ENCODE peak calls at places on chromosome 2, in ten cellular contexts. Y is prostate gland, B is H54, E is transverse colon, Z is esophagus squamous epithelium, X is spleen, L is breast epithelium, H is erythroblast, N is sigmoid colon, U is uterus. K is an unnamed sample.

GRCh38 chr2:143452817-143453462 is 323.7 kb downstream of the ARHGAP15 start:
- DNase-seq in Y (no peak), B (no peak), E (no peak), Z (no peak), X (no peak), L (no peak), H (no peak), N (no peak), U (no peak), K (no peak)

GRCh38 chr2:64929329-64929728 is 59.9 kb upstream of the SLC1A4 start:
- DNase-seq in Y (no peak), B (no peak), E (no peak), Z (no peak), X (no peak), L (no peak), H (no peak), N (no peak), U (no peak), K (no peak)

GRCh38 chr2:122167561-122167960 is 412.1 kb downstream of the TSN start:
- DNase-seq in Y (no peak), B (no peak), E (no peak), Z (no peak), X (no peak), L (no peak), H (no peak), N (no peak), U (no peak), K (no peak)

GRCh38 chr2:227822416-227823003 is 8.9 kb downstream of the CCL20 start:
- DNase-seq in Y (no peak), B (no peak), E (no peak), Z (no peak), X (no peak), L (no peak), H (no peak), N (no peak), U (no peak), K (no peak)

GRCh38 chr2:197946562-197946961 is 142.2 kb downstream of the PLCL1 start:
- DNase-seq in Y (no peak), B (no peak), E (no peak), Z (no peak), X (no peak), L (no peak), H (no peak), N (no peak), U (peak), K (no peak)

GRCh38 chr2:172109670-172110421 is 7.1 kb upstream of the DLX2 start:
- DNase-seq in Y (no peak), B (no peak), E (no peak), Z (no peak), X (peak), L (no peak), H (no peak), N (no peak), U (no peak), K (no peak)

GRCh38 chr2:45812039-45812500 is 160.6 kb downstream of the PRKCE start:
- DNase-seq in Y (no peak), B (peak), E (no peak), Z (no peak), X (no peak), L (no peak), H (no peak), N (no peak), U (no peak), K (peak)

GRCh38 chr2:170771049-170771937 is 1.1 kb downstream of the ERICH2 start:
- DNase-seq in Y (no peak), B (peak), E (peak), Z (no peak), X (peak), L (no peak), H (peak), N (no peak), U (no peak), K (no peak)

GRCh38 chr2:33022989-33023731 is 76.4 kb downstream of the LTBP1 start:
- DNase-seq in Y (no peak), B (peak), E (no peak), Z (no peak), X (no peak), L (no peak), H (peak), N (no peak), U (no peak), K (no peak)

GRCh38 chr2:10220045-10220444 is 82.7 kb upstream of the HPCAL1 start:
- DNase-seq in Y (no peak), B (no peak), E (no peak), Z (no peak), X (peak), L (no peak), H (no peak), N (no peak), U (no peak), K (no peak)

GRCh38 chr2:201856561-201856960 is 50.2 kb downstream of the CDK15 start:
- DNase-seq in Y (no peak), B (no peak), E (no peak), Z (no peak), X (no peak), L (no peak), H (no peak), N (no peak), U (no peak), K (no peak)

GRCh38 chr2:187552959-187553681 is 1.1 kb downstream of the TFPI start:
- DNase-seq in Y (no peak), B (no peak), E (no peak), Z (no peak), X (no peak), L (no peak), H (peak), N (no peak), U (no peak), K (no peak)

GRCh38 chr2:162885281-162886070 is 46.9 kb upstream of the KCNH7 start:
- DNase-seq in Y (no peak), B (no peak), E (no peak), Z (no peak), X (no peak), L (no peak), H (peak), N (no peak), U (no peak), K (no peak)

GRCh38 chr2:107738268-107738667 is 88.4 kb upstream of the RGPD4 start:
- DNase-seq in Y (no peak), B (no peak), E (no peak), Z (no peak), X (no peak), L (no peak), H (no peak), N (no peak), U (no peak), K (no peak)

GRCh38 chr2:161983896-161984295 is 90.1 kb downstream of the DPP4 start:
- DNase-seq in Y (no peak), B (no peak), E (no peak), Z (no peak), X (no peak), L (no peak), H (no peak), N (no peak), U (no peak), K (no peak)

GRCh38 chr2:148664229-148664628 is 19.7 kb downstream of the EPC2 start:
- DNase-seq in Y (no peak), B (no peak), E (no peak), Z (no peak), X (no peak), L (no peak), H (no peak), N (no peak), U (no peak), K (no peak)

GRCh38 chr2:240139666-240140393 is 628 bp downstream of the OTOS start:
- DNase-seq in Y (no peak), B (no peak), E (no peak), Z (no peak), X (peak), L (peak), H (no peak), N (no peak), U (no peak), K (peak)

GRCh38 chr2:119929537-119929936 is 83.3 kb upstream of the EPB41L5 start:
- DNase-seq in Y (no peak), B (no peak), E (no peak), Z (no peak), X (no peak), L (no peak), H (no peak), N (no peak), U (no peak), K (no peak)

GRCh38 chr2:8796878-8797550 is 40.4 kb downstream of the KIDINS220 start:
- DNase-seq in Y (no peak), B (no peak), E (no peak), Z (no peak), X (no peak), L (no peak), H (no peak), N (no peak), U (no peak), K (no peak)

GRCh38 chr2:141379965-141380624 is 750.7 kb downstream of the LRP1B start:
- DNase-seq in Y (no peak), B (no peak), E (no peak), Z (no peak), X (no peak), L (no peak), H (no peak), N (no peak), U (no peak), K (no peak)

GRCh38 chr2:156322103-156322671 is 10.3 kb downstream of the NR4A2 start:
- DNase-seq in Y (no peak), B (no peak), E (no peak), Z (no peak), X (no peak), L (no peak), H (peak), N (no peak), U (no peak), K (no peak)

GRCh38 chr2:106358081-106358480 is 110.1 kb downstream of the RGPD3 start:
- DNase-seq in Y (no peak), B (no peak), E (no peak), Z (no peak), X (no peak), L (no peak), H (no peak), N (no peak), U (no peak), K (no peak)

GRCh38 chr2:76930076-76930734 is 592.0 kb downstream of the LRRTM4 start:
- DNase-seq in Y (no peak), B (no peak), E (no peak), Z (no peak), X (no peak), L (no peak), H (no peak), N (no peak), U (no peak), K (no peak)

GRCh38 chr2:180910831-180911665 is 69.4 kb upstream of the UBE2E3 start:
- DNase-seq in Y (no peak), B (peak), E (no peak), Z (no peak), X (peak), L (no peak), H (no peak), N (no peak), U (no peak), K (no peak)

GRCh38 chr2:37858197-37858711 is 66.8 kb upstream of the RMDN2 start:
- DNase-seq in Y (no peak), B (peak), E (peak), Z (no peak), X (no peak), L (no peak), H (no peak), N (peak), U (peak), K (no peak)

GRCh38 chr2:72745679-72746368 is 80.0 kb downstream of the EXOC6B start:
- DNase-seq in Y (peak), B (no peak), E (no peak), Z (no peak), X (no peak), L (no peak), H (peak), N (no peak), U (no peak), K (no peak)

GRCh38 chr2:227816507-227817274 is 3.0 kb downstream of the CCL20 start:
- DNase-seq in Y (no peak), B (no peak), E (no peak), Z (no peak), X (no peak), L (no peak), H (no peak), N (no peak), U (no peak), K (no peak)

GRCh38 chr2:165837122-165837521 is 43.1 kb upstream of the GALNT3 start:
- DNase-seq in Y (no peak), B (peak), E (no peak), Z (no peak), X (no peak), L (no peak), H (no peak), N (no peak), U (no peak), K (no peak)

GRCh38 chr2:217785544-217786045 is 217.2 kb downstream of the TNS1 start:
- DNase-seq in Y (peak), B (peak), E (peak), Z (no peak), X (peak), L (peak), H (peak), N (peak), U (peak), K (peak)
- TF ChIP-seq POLR2A in Y (no peak), B (no peak), E (no peak), Z (no peak), X (no peak), L (no peak), H (no peak), N (no peak), U (no peak), K (no peak)

DNA sequence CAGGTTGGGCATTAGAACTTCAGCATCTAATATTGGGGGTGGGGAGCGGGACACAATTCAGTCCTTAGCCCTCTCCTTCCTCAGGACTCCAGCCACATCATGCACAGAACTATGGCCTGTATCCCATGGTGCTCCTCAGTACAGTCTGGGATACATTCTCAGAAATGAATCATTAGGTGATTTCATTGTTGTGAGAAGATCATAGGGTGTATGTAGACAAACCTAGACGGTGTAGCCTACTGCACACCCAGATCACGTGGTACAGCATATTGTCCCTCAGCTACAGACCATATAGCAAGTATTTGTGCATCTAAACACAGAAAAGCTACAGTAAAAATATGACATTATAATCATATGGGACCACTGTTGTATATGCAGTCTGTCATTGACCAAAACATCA is 23.2 kb upstream of the IMP4 start:
- DNase-seq in Y (no peak), B (no peak), E (no peak), Z (no peak), X (no peak), L (no peak), H (no peak), N (no peak), U (no peak), K (no peak)
- TF ChIP-seq POLR2A in Y (no peak), B (no peak), E (no peak), Z (no peak), X (no peak), L (no peak), H (no peak), N (no peak), U (no peak), K (no peak)

DNA sequence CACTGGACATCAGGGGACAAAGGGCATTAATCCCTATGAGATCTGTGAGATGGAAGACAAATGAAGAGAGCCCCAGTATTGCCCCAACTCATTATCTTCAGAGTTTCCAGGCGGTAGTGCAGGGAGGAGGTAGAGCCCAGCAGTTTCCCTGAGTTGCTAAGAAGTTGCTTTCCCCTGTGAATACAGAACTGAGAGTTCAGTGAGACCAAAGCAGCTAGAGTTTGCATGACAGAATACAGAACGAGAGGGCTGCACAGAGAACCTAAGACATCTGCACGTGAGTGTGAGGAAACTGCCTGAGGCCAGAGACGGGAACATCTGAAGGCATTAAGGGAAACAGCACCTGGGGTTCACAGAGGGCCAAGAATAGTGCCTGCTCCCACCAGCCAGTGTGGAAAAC is 18.1 kb upstream of the PGAP1 start:
- DNase-seq in Y (no peak), B (no peak), E (no peak), Z (no peak), X (no peak), L (no peak), H (no peak), N (no peak), U (no peak), K (no peak)
- TF ChIP-seq POLR2A in Y (no peak), B (no peak), E (no peak), Z (no peak), X (no peak), L (no peak), H (no peak), N (no peak), U (no peak), K (no peak)

DNA sequence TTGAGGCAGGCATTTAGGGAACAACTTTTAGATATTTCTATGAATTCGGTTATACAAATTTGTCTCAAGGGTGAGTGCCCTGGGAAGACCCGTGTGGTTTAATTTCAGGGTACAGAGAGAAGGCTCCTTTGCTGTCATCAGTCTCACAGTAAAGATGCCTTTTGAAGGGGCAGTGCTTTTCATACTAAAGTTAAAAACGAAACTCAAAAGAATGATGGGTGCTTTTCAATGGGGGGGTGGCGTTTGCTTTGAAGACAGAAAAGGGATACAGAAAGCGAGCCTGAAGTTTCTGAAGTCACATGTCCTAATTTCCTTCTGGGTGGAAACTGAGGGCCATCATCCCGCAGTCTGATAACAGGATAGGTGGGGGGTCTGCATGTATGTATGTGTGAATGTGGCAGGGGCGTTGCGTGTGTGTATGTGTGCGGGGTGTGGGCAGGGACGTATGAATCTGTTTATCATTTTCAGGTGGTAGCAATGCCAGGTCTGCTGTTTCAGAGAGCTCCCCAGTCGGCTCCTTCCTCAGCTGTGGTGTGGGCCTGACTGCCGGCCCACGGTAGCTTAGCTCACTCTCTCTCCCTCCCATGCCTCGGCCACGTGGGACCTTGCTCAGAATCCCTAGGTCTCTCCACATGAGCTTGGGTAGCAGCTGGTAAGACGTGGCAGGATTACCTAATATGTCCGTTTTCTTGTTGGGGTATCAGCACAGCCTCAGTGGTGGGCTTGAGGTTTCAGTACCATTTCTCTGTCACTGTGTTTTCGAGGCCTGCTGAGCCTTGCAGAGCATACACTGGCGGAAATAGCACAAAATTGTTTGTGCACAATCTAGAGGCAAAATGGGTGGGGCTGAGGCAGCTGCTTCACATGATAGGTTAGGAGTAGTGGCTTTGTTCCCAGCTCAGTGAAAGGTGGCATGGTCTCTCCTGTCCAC is 32.7 kb downstream of the ARHGAP25 start:
- DNase-seq in Y (no peak), B (no peak), E (peak), Z (no peak), X (peak), L (no peak), H (peak), N (no peak), U (no peak), K (no peak)
- TF ChIP-seq POLR2A in Y (no peak), B (no peak), E (peak), Z (no peak), X (no peak), L (no peak), H (no peak), N (no peak), U (no peak), K (no peak)

GRCh38 chr2:130389783-130390182 is 33.9 kb downstream of the PTPN18 start:
- DNase-seq in Y (no peak), B (no peak), E (no peak), Z (no peak), X (no peak), L (no peak), H (no peak), N (peak), U (no peak), K (no peak)

GRCh38 chr2:130391872-130392670 is 36.2 kb downstream of the PTPN18 start:
- DNase-seq in Y (no peak), B (no peak), E (no peak), Z (no peak), X (peak), L (no peak), H (no peak), N (peak), U (no peak), K (no peak)

GRCh38 chr2:130389363-130389762 is 33.5 kb downstream of the PTPN18 start:
- DNase-seq in Y (no peak), B (no peak), E (no peak), Z (no peak), X (no peak), L (no peak), H (no peak), N (peak), U (no peak), K (no peak)

GRCh38 chr2:130390460-130391057 is 34.7 kb downstream of the PTPN18 start:
- DNase-seq in Y (peak), B (no peak), E (peak), Z (no peak), X (peak), L (no peak), H (no peak), N (peak), U (no peak), K (peak)

DNA sequence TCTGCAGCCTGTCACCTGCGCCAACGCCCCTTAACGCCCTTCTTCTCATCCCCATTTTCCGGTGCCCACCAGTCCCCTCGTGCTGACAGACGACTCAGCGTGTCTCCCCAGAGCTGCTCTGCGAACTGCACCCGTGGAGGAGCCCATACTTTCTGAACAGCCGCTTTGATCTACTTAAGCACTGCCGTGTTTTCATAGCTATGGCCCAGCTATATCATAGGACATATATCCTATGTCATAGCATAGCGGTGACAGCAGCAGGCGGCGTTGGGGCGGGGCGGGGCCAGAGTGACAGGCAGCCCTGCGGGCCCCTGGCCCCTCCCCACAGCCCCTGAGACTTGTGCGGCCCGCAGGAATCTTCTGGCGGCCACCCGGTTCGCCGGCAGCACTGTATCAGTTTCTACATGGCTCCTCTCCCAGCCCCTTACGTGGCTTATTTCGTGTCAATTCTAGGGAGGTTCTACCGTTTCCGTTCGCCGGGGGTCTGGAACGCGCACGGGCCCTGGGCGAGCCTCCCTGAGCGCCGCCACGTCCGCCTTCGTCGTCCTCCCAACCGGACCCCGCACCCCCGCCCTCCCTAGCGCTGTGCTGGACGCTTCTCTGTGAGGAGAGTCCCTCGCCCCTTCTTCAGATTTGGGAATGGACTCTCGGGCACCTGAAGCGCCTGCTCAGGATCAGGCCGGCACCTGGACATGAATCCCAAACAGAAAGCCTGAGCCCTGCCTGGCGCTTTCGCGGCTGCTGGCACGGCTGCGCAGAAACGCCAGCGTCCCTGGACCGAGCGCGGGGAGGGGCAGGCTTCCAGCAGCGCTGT is 35.4 kb downstream of the PTPN18 start:
- DNase-seq in Y (peak), B (peak), E (peak), Z (peak), X (peak), L (peak), H (peak), N (peak), U (peak), K (peak)
- TF ChIP-seq POLR2A in Y (peak), B (peak), E (peak), Z (no peak), X (no peak), L (peak), H (no peak), N (peak), U (no peak), K (peak)